ENCODE peak calls at places on chromosome 20, in five cellular contexts. R is fibroblast of lung, X is stomach, P is cardiac muscle cell, M is dorsolateral prefrontal cortex. S is an unnamed sample.

GRCh38 chr20:16699287-16699686 is 30.5 kb upstream of the SNRPB2 start:
- DNase-seq in R (no peak), M (no peak), P (peak), X (no peak), S (no peak)

GRCh38 chr20:47665221-47665991 is 119.9 kb downstream of the SULF2 start:
- DNase-seq in X (no peak), R (no peak), M (no peak), P (no peak), S (peak)

GRCh38 chr20:60812561-60812960 is 439.5 kb upstream of the CDH4 start:
- DNase-seq in P (no peak), M (no peak), R (no peak), X (no peak), S (no peak)

GRCh38 chr20:63702751-63703470 is 4.9 kb downstream of the ARFRP1 start:
- DNase-seq in R (no peak), M (no peak), X (no peak), P (no peak), S (no peak)

GRCh38 chr20:58308680-58309527 is 611 bp upstream of the RAB22A start:
- DNase-seq in X (no peak), P (peak), R (peak), M (no peak), S (peak)

GRCh38 chr20:44714701-44715494 is at the start of gene CCN5:
- DNase-seq in R (peak), M (peak), X (peak), P (no peak), S (peak)

GRCh38 chr20:44288252-44288651 is 22.8 kb downstream of the FITM2 start:
- DNase-seq in M (no peak), X (no peak), P (no peak), R (no peak), S (no peak)

GRCh38 chr20:8183526-8183925 is 51.5 kb downstream of the PLCB1 start:
- DNase-seq in R (no peak), X (no peak), M (no peak), P (no peak), S (peak)

GRCh38 chr20:62668441-62669027 is 26.2 kb downstream of the SLCO4A1 start:
- DNase-seq in P (peak), X (peak), R (peak), M (peak), S (peak)

GRCh38 chr20:43824699-43825402 is 89.8 kb upstream of the TOX2 start:
- DNase-seq in R (peak), X (no peak), P (peak), M (no peak), S (no peak)

GRCh38 chr20:53751394-53752368 is 158.0 kb upstream of the ZNF217 start:
- DNase-seq in X (peak), M (no peak), R (no peak), P (peak), S (no peak)

GRCh38 chr20:47782920-47783552 is 2.2 kb downstream of the SULF2 start:
- DNase-seq in P (no peak), R (no peak), X (no peak), M (no peak), S (no peak)

GRCh38 chr20:12371955-12372354 is 454.3 kb downstream of the BTBD3 start:
- DNase-seq in P (no peak), M (no peak), X (no peak), R (no peak), S (no peak)

GRCh38 chr20:37416202-37417145 is 70.5 kb downstream of the SRC start:
- DNase-seq in M (no peak), R (no peak), P (no peak), X (no peak), S (no peak)

GRCh38 chr20:37417146-37417856 is 71.4 kb downstream of the SRC start:
- DNase-seq in X (no peak), R (no peak), P (no peak), M (no peak), S (no peak)

GRCh38 chr20:37419307-37419706 is 73.4 kb downstream of the SRC start:
- DNase-seq in R (no peak), X (no peak), M (no peak), P (no peak), S (no peak)

GRCh38 chr20:37418591-37418990 is 72.7 kb downstream of the SRC start:
- DNase-seq in M (no peak), X (no peak), P (no peak), R (no peak), S (no peak)

GRCh38 chr20:37417857-37418501 is 72.0 kb downstream of the SRC start:
- DNase-seq in M (no peak), P (no peak), X (no peak), R (peak), S (no peak)
- TF ChIP-seq CTCF in M (no peak), P (no peak), X (no peak), R (no peak), S (no peak)

GRCh38 chr20:32565735-32566032 is 19.4 kb downstream of the NOL4L start:
- DNase-seq in M (no peak), X (no peak), R (no peak), P (no peak), S (no peak)

GRCh38 chr20:32564921-32565734 is 20.0 kb downstream of the NOL4L start:
- DNase-seq in P (no peak), M (no peak), R (no peak), X (no peak), S (no peak)

GRCh38 chr20:32564440-32564839 is 20.7 kb downstream of the NOL4L start:
- DNase-seq in P (no peak), R (no peak), X (no peak), M (no peak), S (no peak)

GRCh38 chr20:32562495-32562911 is 22.6 kb downstream of the NOL4L start:
- DNase-seq in X (no peak), R (no peak), M (no peak), P (peak), S (no peak)

DNA sequence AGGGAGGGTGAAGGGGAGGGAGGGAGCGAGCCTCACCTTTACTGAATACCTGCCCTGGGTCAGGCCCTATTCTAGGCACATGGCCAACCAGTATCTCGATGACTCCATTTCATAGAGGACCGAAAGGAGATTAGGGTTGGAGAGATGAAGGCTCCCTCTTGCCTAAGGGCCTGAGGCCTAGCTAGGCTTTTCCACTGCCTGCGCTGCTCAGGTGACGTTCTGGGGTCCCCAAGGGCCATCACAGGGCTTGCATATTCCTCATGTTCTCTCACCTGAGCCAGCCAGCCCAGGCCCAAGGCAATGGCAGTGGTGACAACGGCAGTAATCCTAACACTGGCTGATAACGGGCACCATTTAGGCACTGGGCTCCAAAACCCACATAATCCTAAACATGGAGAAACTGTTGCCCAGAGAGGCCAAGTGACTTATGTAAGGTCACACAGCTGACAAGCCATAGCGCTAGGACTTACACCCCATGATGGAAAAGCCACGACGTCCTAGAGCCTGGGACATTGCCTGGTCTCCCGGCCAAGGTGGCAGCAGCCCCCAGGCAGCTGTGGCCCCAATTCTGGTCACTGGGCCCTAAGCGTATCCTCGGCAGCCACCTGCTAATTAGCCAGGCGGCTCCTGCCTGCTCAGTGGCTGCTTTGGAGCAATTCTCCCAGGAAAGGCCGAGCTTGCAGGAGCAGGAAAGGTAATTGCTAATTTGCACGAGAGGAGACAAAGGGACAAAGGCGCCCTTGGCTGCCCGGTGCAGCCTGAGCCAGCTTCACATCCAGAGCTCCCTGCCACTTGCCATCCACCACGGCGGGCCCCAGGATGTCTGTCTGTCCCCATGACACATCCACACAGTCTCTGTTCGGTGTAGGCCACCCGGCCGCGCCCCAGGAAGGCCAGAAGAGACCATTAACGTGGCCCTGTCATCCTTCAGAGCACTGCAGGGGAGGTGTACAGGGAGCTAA is 21.5 kb downstream of the NOL4L start:
- DNase-seq in R (no peak), P (no peak), M (no peak), X (no peak), S (no peak)
- H3K27ac ChIP-seq in R (no peak), P (no peak), M (peak), X (no peak), S (no peak)

DNA sequence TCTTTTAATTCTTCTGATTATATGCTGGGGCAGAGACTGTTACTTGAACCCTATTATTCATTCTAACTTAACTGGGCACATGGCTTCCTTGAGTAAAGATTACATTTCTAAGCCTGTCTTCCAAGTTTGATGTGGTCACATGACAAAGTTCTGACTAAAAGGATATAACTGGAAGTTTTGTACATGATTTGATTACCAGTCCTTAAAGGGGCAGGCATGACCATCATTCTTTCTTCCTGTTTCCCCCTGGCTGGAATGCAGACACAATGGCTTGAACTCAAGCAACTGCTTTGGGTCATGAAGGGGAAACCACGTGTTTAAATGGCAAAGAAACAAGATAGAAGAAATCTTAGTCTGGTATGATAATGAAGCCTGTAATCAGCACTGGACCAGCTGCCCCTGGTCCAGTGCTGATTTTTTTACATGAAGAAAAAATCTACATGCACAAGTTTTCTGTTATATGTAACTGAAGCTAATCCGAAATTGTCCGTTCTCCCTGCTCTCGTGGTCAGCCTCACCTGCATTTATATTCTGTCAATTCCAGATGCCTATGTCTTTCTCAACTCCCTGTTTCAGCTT is 15.6 kb upstream of the SHLD1 start:
- DNase-seq in R (peak), X (no peak), P (no peak), M (no peak), S (no peak)
- TF ChIP-seq CTCF in R (no peak), X (no peak), P (no peak), M (no peak), S (no peak)

GRCh38 chr20:25191689-25192088 is 3.8 kb upstream of the ENTPD6 start:
- DNase-seq in M (no peak), X (no peak), R (no peak), P (peak), S (no peak)

GRCh38 chr20:25187638-25188037 is 7.9 kb upstream of the ENTPD6 start:
- DNase-seq in X (no peak), P (peak), M (no peak), R (no peak), S (no peak)

GRCh38 chr20:25188218-25188617 is 7.3 kb upstream of the ENTPD6 start:
- DNase-seq in R (no peak), P (peak), X (no peak), M (no peak), S (no peak)

GRCh38 chr20:25194333-25194972 is 1.1 kb upstream of the ENTPD6 start:
- DNase-seq in P (no peak), X (no peak), M (no peak), R (no peak), S (no peak)

GRCh38 chr20:25191051-25191450 is 4.5 kb upstream of the ENTPD6 start:
- DNase-seq in R (no peak), P (no peak), X (peak), M (no peak), S (no peak)
- H3K27ac ChIP-seq in R (no peak), P (peak), X (no peak), M (no peak), S (no peak)

DNA sequence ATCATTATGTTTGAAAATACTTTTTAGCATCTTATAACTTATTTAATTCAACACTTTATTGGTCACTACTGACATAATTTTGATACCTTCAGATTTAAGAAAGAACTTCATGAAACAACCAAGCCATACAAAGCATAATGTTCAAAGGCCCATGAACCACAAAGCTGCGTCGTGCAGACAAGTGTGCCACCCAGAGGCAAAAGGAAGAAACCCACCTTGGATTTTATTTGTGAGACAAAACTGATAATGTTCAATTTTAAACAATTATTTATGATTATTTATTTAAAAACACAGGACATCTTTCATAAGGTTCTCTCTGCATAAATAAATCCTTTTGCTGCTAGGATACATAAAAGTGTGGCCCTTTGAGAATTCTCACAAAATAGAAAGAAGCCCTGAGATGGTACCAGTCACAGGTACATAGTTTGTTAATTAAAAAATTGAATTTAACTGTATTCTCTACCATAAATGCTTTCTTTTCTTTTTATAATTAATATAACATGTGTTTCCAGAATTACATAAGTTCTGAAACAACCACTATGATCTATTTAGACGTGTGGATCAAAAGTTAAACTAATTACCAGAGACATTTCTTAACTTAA is 143.7 kb downstream of the RALGAPA2 start:
- DNase-seq in X (no peak), M (no peak), R (peak), P (peak), S (peak)
- TF ChIP-seq CTCF in X (peak), M (peak), R (peak), P (peak), S (peak)

DNA sequence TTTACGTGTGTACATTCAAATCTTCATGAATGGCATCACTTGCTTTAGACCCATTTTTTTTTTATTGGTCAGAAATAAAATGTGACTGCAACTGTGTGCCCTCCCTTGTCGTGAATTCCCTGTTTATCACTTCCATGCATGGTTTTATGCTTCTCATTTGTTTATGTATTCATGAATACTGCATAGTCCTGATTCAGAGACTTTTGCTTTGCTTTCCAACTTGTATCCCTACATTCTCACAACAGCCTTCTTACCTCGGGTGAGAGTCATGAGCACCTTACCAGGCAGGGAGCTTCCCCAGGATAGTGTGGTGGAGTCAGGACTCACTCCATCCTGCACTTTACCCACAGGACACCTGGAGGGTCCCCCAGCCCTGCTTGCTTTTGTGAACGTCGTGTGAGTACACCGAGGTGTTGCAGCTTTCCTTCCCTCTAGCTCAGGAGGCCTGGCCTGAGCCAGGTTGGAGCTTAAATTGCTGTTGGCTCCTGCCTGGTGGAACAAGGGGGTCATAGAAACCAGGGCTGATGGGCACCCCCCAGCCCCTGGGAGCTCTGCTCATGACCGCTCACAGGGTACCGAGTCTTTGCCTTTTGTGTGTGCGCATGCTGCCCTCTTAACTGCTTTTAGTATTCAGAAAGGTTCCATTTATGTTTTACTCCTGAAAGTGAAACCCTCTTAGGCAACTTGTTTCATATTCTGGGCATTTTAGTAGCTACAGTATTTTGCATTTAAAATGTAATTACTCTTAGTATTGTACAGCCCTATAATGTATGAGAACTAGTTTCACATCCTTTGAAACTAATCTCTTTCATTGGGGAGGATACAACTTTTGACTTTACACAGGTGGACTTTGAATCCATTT is 66.0 kb downstream of the CDS2 start:
- DNase-seq in X (no peak), P (no peak), R (no peak), M (no peak), S (no peak)
- H3K27ac ChIP-seq in X (no peak), P (no peak), R (no peak), M (peak), S (peak)